ENCODE peak calls at places on chromosome 18, in four cellular contexts. R is K562, S is GM12878, U is HepG2. F is an unnamed sample.

GRCh38 chr18:13390196-13390595 is 171.6 kb downstream of the LDLRAD4 start:
- DNase-seq in R (no peak), S (no peak), U (no peak), F (no peak)

GRCh38 chr18:35441857-35442595 is 55.7 kb downstream of the INO80C start:
- DNase-seq in S (no peak), R (no peak), U (no peak), F (no peak)

GRCh38 chr18:68456985-68457384 is 257.9 kb downstream of the TMX3 start:
- DNase-seq in S (no peak), R (no peak), U (peak; percentile 1), F (no peak)

GRCh38 chr18:13576598-13576997 is 149.8 kb downstream of the FAM210A start:
- DNase-seq in S (no peak), R (no peak), U (no peak), F (no peak)

GRCh38 chr18:59959079-59959478 is 59.3 kb downstream of the PMAIP1 start:
- DNase-seq in S (no peak), U (no peak), R (no peak), F (no peak)

GRCh38 chr18:11096839-11097750 is 52.3 kb downstream of the PIEZO2 start:
- DNase-seq in S (no peak), U (no peak), R (no peak), F (no peak)

GRCh38 chr18:12564378-12564777 is 93.5 kb downstream of the SPIRE1 start:
- DNase-seq in U (no peak), R (no peak), S (no peak), F (no peak)

GRCh38 chr18:68763082-68763481 is 34.8 kb upstream of the CCDC102B start:
- DNase-seq in R (no peak), S (no peak), U (no peak), F (no peak)

GRCh38 chr18:57942493-57942892 is 101.5 kb upstream of the NEDD4L start:
- DNase-seq in R (no peak), U (no peak), S (no peak), F (no peak)

GRCh38 chr18:45467307-45467706 is 148.0 kb upstream of the SLC14A2 start:
- DNase-seq in R (no peak), S (no peak), U (no peak), F (no peak)

GRCh38 chr18:45463433-45463832 is 151.8 kb upstream of the SLC14A2 start:
- DNase-seq in S (no peak), R (no peak), U (no peak), F (no peak)

GRCh38 chr18:45464619-45465018 is 150.7 kb upstream of the SLC14A2 start:
- DNase-seq in R (no peak), U (no peak), S (no peak), F (no peak)
- TF ChIP-seq FOXK2 in R (no peak), U (no peak), S (no peak), F (no peak)

GRCh38 chr18:8834837-8835236 is 129.5 kb downstream of the MTCL1 start:
- DNase-seq in S (no peak), R (no peak), U (no peak), F (no peak)
- TF ChIP-seq SP1 in S (no peak), R (no peak), U (no peak), F (no peak)

DNA sequence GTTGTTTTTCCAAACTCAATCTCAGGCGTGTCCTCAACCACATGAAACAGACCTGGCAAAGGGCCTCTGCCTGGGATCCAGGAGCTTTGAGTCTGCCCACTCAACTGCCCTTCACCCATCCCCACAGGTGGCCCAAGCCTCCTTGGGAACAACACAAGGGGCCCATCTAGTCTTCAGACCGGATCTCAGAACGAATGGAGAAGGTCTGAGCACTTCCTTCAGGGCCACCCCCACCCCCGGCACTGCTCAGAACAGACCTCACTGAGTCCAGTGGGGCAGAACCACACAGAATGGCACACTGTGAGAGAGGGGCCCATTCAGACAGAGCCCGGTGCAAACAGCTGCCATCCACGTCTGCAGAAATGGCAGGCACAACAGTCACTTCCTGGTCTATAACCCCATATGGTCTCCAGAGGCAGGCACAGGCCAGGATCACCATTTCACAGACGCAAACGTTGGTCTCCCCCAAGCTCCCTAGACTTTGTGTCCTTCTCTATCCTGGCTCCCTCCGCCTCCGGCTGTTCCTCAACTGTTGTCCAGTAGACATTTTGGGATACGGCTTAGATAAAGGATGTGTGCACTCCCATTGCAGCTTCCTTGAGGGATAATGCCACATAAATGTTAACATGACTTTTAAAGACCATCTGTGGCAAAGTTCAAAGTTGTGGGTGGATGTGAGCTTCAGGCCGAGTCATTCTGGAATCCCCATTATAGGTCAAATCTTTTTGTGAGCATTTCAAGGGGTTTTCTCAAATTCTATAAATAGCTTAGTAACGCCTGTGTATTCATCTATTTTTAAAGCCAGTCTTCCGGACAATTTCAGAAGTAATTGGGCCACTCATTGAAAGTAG is 149.7 kb downstream of the SMAD7 start:
- DNase-seq in S (peak; percentile 89), R (no peak), U (no peak), F (no peak)
- TF ChIP-seq FOXK2 in S (no peak), R (no peak), U (no peak), F (no peak)

GRCh38 chr18:42545825-42546224 is 569.7 kb downstream of the RIT2 start:
- DNase-seq in S (no peak), U (no peak), R (no peak), F (no peak)
- TF ChIP-seq SP1 in S (no peak), U (no peak), R (no peak), F (no peak)

DNA sequence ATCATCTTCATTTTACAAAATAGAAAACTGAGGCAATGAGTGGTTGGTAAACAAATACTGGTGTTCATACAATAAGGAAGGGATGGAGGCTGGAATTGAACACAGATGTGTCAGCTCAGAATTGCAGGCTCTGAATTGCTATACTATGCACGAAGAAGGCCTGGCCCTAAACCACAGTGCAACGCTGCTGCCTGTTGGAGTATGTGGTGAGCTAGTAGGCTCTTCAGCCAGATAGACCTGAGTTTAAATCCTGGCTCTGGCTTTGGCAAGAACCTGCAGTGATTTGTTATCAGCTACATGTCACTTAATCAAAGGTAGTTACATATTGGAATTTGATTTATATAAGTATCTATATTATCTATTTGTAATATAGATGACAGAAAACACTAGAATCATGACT is 1602.4 kb upstream of the CELF4 start:
- DNase-seq in S (no peak), U (no peak), R (no peak), F (no peak)
- TF ChIP-seq FOXK2 in S (no peak), U (no peak), R (no peak), F (no peak)

GRCh38 chr18:41532344-41533086 is 422.5 kb upstream of the PIK3C3 start:
- DNase-seq in S (no peak), U (no peak), R (no peak), F (peak; percentile 5)
- TF ChIP-seq SP1 in S (no peak), U (no peak), R (no peak), F (no peak)